ENCODE peak calls at places on chromosomes 6 and 20, in five cellular contexts. One of them, this sample, is unnamed.
A peak's percentile ranks its signal among the peaks of the same experiment; 100 is the strongest.

GRCh38 chr6:165889636-165890403 is 226.8 kb upstream of the PDE10A start:
- DNase-seq in uterus: peak; percentile 42
- DNase-seq in AG04449: no peak
- DNase-seq in ovary: no peak
- DNase-seq in skeletal muscle cell: no peak
- DNase-seq in this sample: peak; percentile 25

GRCh38 chr6:155228549-155229166 is 35.2 kb upstream of the CLDN20 start:
- DNase-seq in uterus: no peak
- DNase-seq in skeletal muscle cell: no peak
- DNase-seq in AG04449: no peak
- DNase-seq in ovary: no peak
- DNase-seq in this sample: no peak

GRCh38 chr20:12535316-12535715 is 473.5 kb upstream of the SPTLC3 start:
- DNase-seq in ovary: no peak
- DNase-seq in uterus: no peak
- DNase-seq in skeletal muscle cell: no peak
- DNase-seq in AG04449: no peak
- DNase-seq in this sample: no peak

GRCh38 chr6:136640132-136640915 is 90.1 kb upstream of the MAP7 start:
- DNase-seq in skeletal muscle cell: peak; percentile 76
- DNase-seq in uterus: no peak
- DNase-seq in AG04449: peak; percentile 34
- DNase-seq in ovary: no peak
- DNase-seq in this sample: no peak

GRCh38 chr6:166615059-166615770 is 11.8 kb downstream of the RPS6KA2 start:
- DNase-seq in AG04449: no peak
- DNase-seq in uterus: peak; percentile 62
- DNase-seq in skeletal muscle cell: no peak
- DNase-seq in ovary: peak; percentile 58
- DNase-seq in this sample: no peak

GRCh38 chr6:20688710-20689500 is 154.6 kb downstream of the CDKAL1 start:
- DNase-seq in uterus: no peak
- DNase-seq in skeletal muscle cell: peak; percentile 88
- DNase-seq in ovary: no peak
- DNase-seq in AG04449: peak; percentile 44
- DNase-seq in this sample: peak; percentile 76

GRCh38 chr6:148193063-148193680 is 149.5 kb upstream of the SASH1 start:
- DNase-seq in AG04449: no peak
- DNase-seq in ovary: no peak
- DNase-seq in skeletal muscle cell: no peak
- DNase-seq in uterus: no peak
- DNase-seq in this sample: no peak

GRCh38 chr20:5073154-5074049 is 46.4 kb downstream of the PCNA start:
- DNase-seq in uterus: peak; percentile 61
- DNase-seq in AG04449: no peak
- DNase-seq in skeletal muscle cell: peak; percentile 21
- DNase-seq in ovary: peak; percentile 45
- DNase-seq in this sample: no peak

GRCh38 chr20:61478094-61478493 is 226.0 kb downstream of the CDH4 start:
- DNase-seq in skeletal muscle cell: no peak
- DNase-seq in AG04449: no peak
- DNase-seq in ovary: no peak
- DNase-seq in uterus: no peak
- DNase-seq in this sample: no peak

GRCh38 chr6:1182722-1183521 is 129.0 kb upstream of the FOXQ1 start:
- DNase-seq in uterus: no peak
- DNase-seq in skeletal muscle cell: no peak
- DNase-seq in ovary: no peak
- DNase-seq in AG04449: no peak
- DNase-seq in this sample: no peak

GRCh38 chr20:44392776-44393607 is 37.5 kb downstream of the HNF4A start:
- DNase-seq in ovary: no peak
- DNase-seq in uterus: no peak
- DNase-seq in AG04449: no peak
- DNase-seq in skeletal muscle cell: no peak
- DNase-seq in this sample: no peak

GRCh38 chr6:105993769-105994521 is 92.2 kb upstream of the PRDM1 start:
- DNase-seq in ovary: peak; percentile 27
- DNase-seq in AG04449: no peak
- DNase-seq in uterus: peak; percentile 45
- DNase-seq in skeletal muscle cell: no peak
- DNase-seq in this sample: peak; percentile 35

GRCh38 chr20:881051-881820 is 34.9 kb downstream of the ANGPT4 start:
- DNase-seq in AG04449: no peak
- DNase-seq in uterus: no peak
- DNase-seq in ovary: no peak
- DNase-seq in skeletal muscle cell: no peak
- DNase-seq in this sample: no peak

GRCh38 chr6:25499851-25500250 is 152.2 kb upstream of the SCGN start:
- DNase-seq in ovary: no peak
- DNase-seq in uterus: no peak
- DNase-seq in skeletal muscle cell: no peak
- DNase-seq in AG04449: no peak
- DNase-seq in this sample: no peak

GRCh38 chr6:49776444-49776843 is 10.6 kb downstream of the PGK2 start:
- DNase-seq in uterus: no peak
- DNase-seq in ovary: no peak
- DNase-seq in skeletal muscle cell: no peak
- DNase-seq in AG04449: no peak
- DNase-seq in this sample: no peak

GRCh38 chr20:53664121-53664520 is 70.5 kb upstream of the ZNF217 start:
- DNase-seq in AG04449: no peak
- DNase-seq in uterus: no peak
- DNase-seq in ovary: no peak
- DNase-seq in skeletal muscle cell: no peak
- DNase-seq in this sample: no peak

GRCh38 chr20:47730744-47731143 is 54.5 kb downstream of the SULF2 start:
- DNase-seq in uterus: no peak
- DNase-seq in ovary: no peak
- DNase-seq in AG04449: no peak
- DNase-seq in skeletal muscle cell: no peak
- DNase-seq in this sample: no peak

GRCh38 chr6:104201557-104201956 is 658.2 kb downstream of the HACE1 start:
- DNase-seq in uterus: no peak
- DNase-seq in AG04449: no peak
- DNase-seq in ovary: no peak
- DNase-seq in skeletal muscle cell: no peak
- DNase-seq in this sample: peak; percentile 4

GRCh38 chr6:147204060-147204785 is at the start of gene STXBP5:
- DNase-seq in uterus: peak; percentile 51
- DNase-seq in ovary: peak; percentile 59
- DNase-seq in skeletal muscle cell: no peak
- DNase-seq in AG04449: no peak
- DNase-seq in this sample: peak; percentile 45

GRCh38 chr20:62301773-62302340 is 940 bp upstream of the ADRM1 start:
- DNase-seq in skeletal muscle cell: peak; percentile 60
- DNase-seq in uterus: peak; percentile 92
- DNase-seq in ovary: peak; percentile 84
- DNase-seq in AG04449: peak; percentile 63
- DNase-seq in this sample: peak; percentile 89

GRCh38 chr20:50312682-50313187 is 122.1 kb downstream of the CEBPB start:
- DNase-seq in ovary: peak; percentile 73
- DNase-seq in skeletal muscle cell: no peak
- DNase-seq in uterus: peak; percentile 79
- DNase-seq in AG04449: peak; percentile 75
- DNase-seq in this sample: no peak

GRCh38 chr6:27867051-27867940 is 44.9 kb downstream of the OR2B2 start:
- DNase-seq in AG04449: no peak
- DNase-seq in skeletal muscle cell: no peak
- DNase-seq in ovary: no peak
- DNase-seq in uterus: no peak
- DNase-seq in this sample: peak; percentile 93

GRCh38 chr6:52904562-52905279 is 4.8 kb downstream of the GSTA3 start:
- DNase-seq in ovary: no peak
- DNase-seq in AG04449: no peak
- DNase-seq in skeletal muscle cell: no peak
- DNase-seq in uterus: no peak
- DNase-seq in this sample: no peak

GRCh38 chr20:44959082-44959895 is 908 bp downstream of the TOMM34 start:
- DNase-seq in ovary: no peak
- DNase-seq in AG04449: peak; percentile 37
- DNase-seq in uterus: no peak
- DNase-seq in skeletal muscle cell: no peak
- DNase-seq in this sample: no peak

GRCh38 chr20:42775037-42775436 is 414.7 kb downstream of the PTPRT start:
- DNase-seq in AG04449: no peak
- DNase-seq in ovary: no peak
- DNase-seq in skeletal muscle cell: no peak
- DNase-seq in uterus: no peak
- DNase-seq in this sample: no peak

GRCh38 chr6:138662474-138662873 is 111.1 kb upstream of the CCDC28A start:
- DNase-seq in skeletal muscle cell: no peak
- DNase-seq in uterus: no peak
- DNase-seq in ovary: no peak
- DNase-seq in AG04449: no peak
- DNase-seq in this sample: no peak

GRCh38 chr20:46118481-46119020 is 437 bp downstream of the CD40 start:
- DNase-seq in AG04449: no peak
- DNase-seq in ovary: peak; percentile 63
- DNase-seq in skeletal muscle cell: no peak
- DNase-seq in uterus: peak; percentile 61
- DNase-seq in this sample: no peak

GRCh38 chr20:46122071-46122470 is 4.0 kb downstream of the CD40 start:
- DNase-seq in ovary: no peak
- DNase-seq in uterus: no peak
- DNase-seq in skeletal muscle cell: peak; percentile 20
- DNase-seq in AG04449: no peak
- DNase-seq in this sample: no peak

GRCh38 chr6:41237128-41237527 is 9.0 kb downstream of the TREML4 start:
- DNase-seq in skeletal muscle cell: no peak
- DNase-seq in ovary: no peak
- DNase-seq in uterus: no peak
- DNase-seq in AG04449: no peak
- DNase-seq in this sample: no peak

GRCh38 chr6:41236276-41236675 is 8.1 kb downstream of the TREML4 start:
- DNase-seq in ovary: no peak
- DNase-seq in skeletal muscle cell: no peak
- DNase-seq in uterus: no peak
- DNase-seq in AG04449: no peak
- DNase-seq in this sample: no peak

DNA sequence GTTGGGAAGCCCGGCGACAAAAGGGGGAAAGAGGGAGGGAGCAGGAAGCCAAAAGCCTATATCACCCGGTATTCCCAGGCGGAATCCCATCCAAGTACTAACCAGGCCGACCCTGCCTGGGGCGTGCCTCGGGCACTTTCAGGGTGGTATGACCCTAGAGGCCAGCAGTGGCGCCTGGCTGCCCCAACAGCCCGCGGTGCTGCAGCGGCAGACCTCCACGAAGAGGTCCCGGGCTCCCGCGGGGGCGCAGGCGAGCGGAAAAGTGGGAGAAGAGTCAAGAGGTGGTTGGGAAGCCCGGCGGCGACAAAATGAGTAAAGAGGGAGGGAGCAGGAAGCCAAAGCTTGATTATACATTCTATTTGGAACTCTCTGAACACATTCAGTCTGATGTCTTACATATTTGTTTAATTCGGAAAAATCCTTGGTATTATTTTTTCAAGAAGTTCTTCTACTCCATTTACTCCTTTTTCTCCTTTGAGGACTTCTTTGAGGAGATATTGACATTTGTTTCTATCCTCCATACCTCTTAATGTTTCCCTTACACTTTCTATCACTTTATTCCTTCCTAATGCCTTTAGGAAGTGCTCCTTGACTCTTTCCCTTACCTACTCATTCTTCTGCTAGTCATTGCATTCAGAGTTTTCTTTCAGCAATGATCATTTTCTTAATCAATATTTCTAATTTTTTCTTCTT is 11.5 kb downstream of the TREML4 start:
- DNase-seq in ovary: no peak
- DNase-seq in skeletal muscle cell: no peak
- DNase-seq in AG04449: no peak
- DNase-seq in uterus: no peak
- DNase-seq in this sample: no peak
- H3K4me3 ChIP-seq in ovary: no peak overlapping the region
- H3K4me3 ChIP-seq in skeletal muscle cell: no peak overlapping the region
- H3K4me3 ChIP-seq in AG04449: no peak overlapping the region
- H3K4me3 ChIP-seq in uterus: no peak overlapping the region
- H3K4me3 ChIP-seq in this sample: no peak overlapping the region

DNA sequence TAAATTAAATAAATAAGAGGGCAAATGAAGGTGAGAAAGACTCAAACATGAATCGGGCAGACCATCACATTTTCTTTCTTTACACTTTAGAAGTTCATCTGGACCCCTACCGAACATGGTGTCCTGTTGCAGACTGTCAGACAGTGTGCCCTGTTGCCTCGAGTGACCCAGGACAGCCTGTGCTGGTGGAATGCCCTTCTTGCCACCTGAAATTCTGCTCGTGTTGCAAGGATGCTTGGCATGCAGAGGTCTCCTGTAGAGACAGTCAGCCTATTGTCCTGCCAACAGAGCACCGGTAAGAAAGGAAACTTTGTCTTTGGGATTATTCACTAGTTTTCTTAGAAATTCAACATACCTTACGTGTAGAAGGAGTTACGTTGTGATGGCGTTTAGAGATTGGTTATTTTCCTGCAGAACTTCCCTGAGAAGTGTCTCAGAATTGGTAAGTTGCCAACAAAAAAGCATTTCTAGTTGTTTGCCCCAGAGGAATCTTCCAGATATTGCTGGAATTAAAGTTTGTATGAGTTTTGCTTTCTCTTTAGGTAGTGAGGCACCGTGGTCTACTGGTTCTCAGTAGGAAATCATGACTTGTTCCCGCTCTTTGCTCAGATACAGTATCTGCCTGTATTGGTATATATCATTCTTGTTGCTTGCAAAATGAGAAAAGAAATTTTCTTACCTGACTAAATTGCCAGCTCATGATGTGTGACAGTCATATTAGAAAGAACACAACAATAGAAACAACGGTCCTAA is 70.1 kb downstream of the RNF144B start:
- DNase-seq in skeletal muscle cell: no peak
- DNase-seq in AG04449: no peak
- DNase-seq in uterus: no peak
- DNase-seq in ovary: no peak
- DNase-seq in this sample: no peak
- H3K4me3 ChIP-seq in skeletal muscle cell: no peak overlapping the region
- H3K4me3 ChIP-seq in AG04449: no peak overlapping the region
- H3K4me3 ChIP-seq in uterus: no peak overlapping the region
- H3K4me3 ChIP-seq in ovary: no peak overlapping the region
- H3K4me3 ChIP-seq in this sample: no peak overlapping the region

GRCh38 chr6:3228046-3228671 is 706 bp upstream of the TUBB2B start:
- DNase-seq in ovary: peak; percentile 26
- DNase-seq in skeletal muscle cell: no peak
- DNase-seq in AG04449: no peak
- DNase-seq in uterus: no peak
- DNase-seq in this sample: no peak
- H3K4me3 ChIP-seq in ovary: peak overlapping the region; percentile 19
- H3K4me3 ChIP-seq in skeletal muscle cell: peak overlapping the region; percentile 58
- H3K4me3 ChIP-seq in AG04449: no peak overlapping the region
- H3K4me3 ChIP-seq in uterus: peak overlapping the region; percentile 25
- H3K4me3 ChIP-seq in this sample: no peak overlapping the region

DNA sequence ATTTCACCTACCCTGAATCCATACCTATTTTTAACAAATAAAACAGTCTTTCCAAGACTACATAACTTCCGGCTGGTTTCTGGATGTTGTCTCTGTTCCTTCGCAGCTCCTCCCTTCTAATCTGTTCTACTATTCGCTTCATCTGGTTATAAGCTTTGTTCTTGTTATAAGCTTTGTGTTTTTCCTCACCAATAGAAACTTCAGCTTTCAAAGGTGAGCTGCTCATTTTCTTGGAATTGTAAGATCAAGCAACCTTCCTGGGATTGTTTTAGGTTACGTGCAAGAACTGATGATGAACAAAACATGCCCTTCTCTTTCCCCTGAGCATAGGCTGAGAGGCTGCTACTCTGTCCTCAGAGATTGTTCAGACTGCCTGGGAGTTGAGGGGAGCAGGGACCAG is 2.1 kb downstream of the GFOD1 start:
- DNase-seq in ovary: no peak
- DNase-seq in skeletal muscle cell: no peak
- DNase-seq in AG04449: no peak
- DNase-seq in uterus: no peak
- DNase-seq in this sample: no peak
- H3K4me3 ChIP-seq in ovary: peak overlapping the region; percentile 70
- H3K4me3 ChIP-seq in skeletal muscle cell: peak overlapping the region; percentile 80
- H3K4me3 ChIP-seq in AG04449: peak overlapping the region; percentile 68
- H3K4me3 ChIP-seq in uterus: peak overlapping the region; percentile 49
- H3K4me3 ChIP-seq in this sample: peak overlapping the region; percentile 81